ENCODE peak calls at places on chromosomes 7 and 10, in seven cellular contexts. One of them, this sample, is unnamed.
A peak's percentile ranks its signal among the peaks of the same experiment; 100 is the strongest.

GRCh38 chr7:2313450-2314208 is 612 bp downstream of the SNX8 start:
- DNase-seq in transverse colon: peak; percentile 35
- DNase-seq in A673: peak; percentile 21
- DNase-seq in heart left ventricle: no peak
- DNase-seq in AG04450: no peak
- DNase-seq in ascending aorta: no peak
- DNase-seq in PC-9: no peak
- DNase-seq in this sample: no peak

GRCh38 chr7:44145419-44145968 is 4.4 kb upstream of the MYL7 start:
- DNase-seq in transverse colon: no peak
- DNase-seq in A673: no peak
- DNase-seq in heart left ventricle: no peak
- DNase-seq in AG04450: no peak
- DNase-seq in ascending aorta: no peak
- DNase-seq in PC-9: no peak
- DNase-seq in this sample: no peak

GRCh38 chr10:97086530-97086929 is 99.2 kb downstream of the SLIT1 start:
- DNase-seq in transverse colon: no peak
- DNase-seq in A673: no peak
- DNase-seq in heart left ventricle: no peak
- DNase-seq in AG04450: no peak
- DNase-seq in ascending aorta: no peak
- DNase-seq in PC-9: no peak
- DNase-seq in this sample: no peak

GRCh38 chr7:18019562-18019961 is 8.1 kb downstream of the PRPS1L1 start:
- DNase-seq in transverse colon: no peak
- DNase-seq in A673: peak; percentile 79
- DNase-seq in heart left ventricle: no peak
- DNase-seq in AG04450: no peak
- DNase-seq in ascending aorta: no peak
- DNase-seq in PC-9: peak; percentile 76
- DNase-seq in this sample: no peak

GRCh38 chr7:152544481-152544927 is 108.7 kb upstream of the KMT2C start:
- DNase-seq in transverse colon: no peak
- DNase-seq in A673: no peak
- DNase-seq in heart left ventricle: no peak
- DNase-seq in AG04450: no peak
- DNase-seq in ascending aorta: no peak
- DNase-seq in PC-9: no peak
- DNase-seq in this sample: no peak

GRCh38 chr10:15504101-15504840 is 133.2 kb upstream of the FAM171A1 start:
- DNase-seq in transverse colon: no peak
- DNase-seq in A673: peak; percentile 39
- DNase-seq in heart left ventricle: no peak
- DNase-seq in AG04450: no peak
- DNase-seq in ascending aorta: no peak
- DNase-seq in PC-9: no peak
- DNase-seq in this sample: no peak

GRCh38 chr7:22624781-22625180 is 102.2 kb upstream of the IL6 start:
- DNase-seq in transverse colon: no peak
- DNase-seq in A673: no peak
- DNase-seq in heart left ventricle: no peak
- DNase-seq in AG04450: no peak
- DNase-seq in ascending aorta: no peak
- DNase-seq in PC-9: no peak
- DNase-seq in this sample: no peak

GRCh38 chr10:130195746-130196294 is 59.6 kb downstream of the GLRX3 start:
- DNase-seq in transverse colon: no peak
- DNase-seq in A673: no peak
- DNase-seq in heart left ventricle: no peak
- DNase-seq in AG04450: no peak
- DNase-seq in ascending aorta: no peak
- DNase-seq in PC-9: no peak
- DNase-seq in this sample: no peak

GRCh38 chr10:125235093-125236069 is 75.0 kb upstream of the CTBP2 start:
- DNase-seq in transverse colon: no peak
- DNase-seq in A673: no peak
- DNase-seq in heart left ventricle: no peak
- DNase-seq in AG04450: no peak
- DNase-seq in ascending aorta: no peak
- DNase-seq in PC-9: no peak
- DNase-seq in this sample: no peak

GRCh38 chr10:100788027-100788900 is 42.9 kb downstream of the PAX2 start:
- DNase-seq in transverse colon: no peak
- DNase-seq in A673: no peak
- DNase-seq in heart left ventricle: no peak
- DNase-seq in AG04450: no peak
- DNase-seq in ascending aorta: no peak
- DNase-seq in PC-9: no peak
- DNase-seq in this sample: no peak

GRCh38 chr7:16889851-16890443 is 8.2 kb upstream of the AGR3 start:
- DNase-seq in transverse colon: no peak
- DNase-seq in A673: no peak
- DNase-seq in heart left ventricle: no peak
- DNase-seq in AG04450: no peak
- DNase-seq in ascending aorta: no peak
- DNase-seq in PC-9: no peak
- DNase-seq in this sample: no peak

GRCh38 chr7:45661302-45661995 is 87.3 kb downstream of the ADCY1 start:
- DNase-seq in transverse colon: no peak
- DNase-seq in A673: no peak
- DNase-seq in heart left ventricle: no peak
- DNase-seq in AG04450: no peak
- DNase-seq in ascending aorta: no peak
- DNase-seq in PC-9: no peak
- DNase-seq in this sample: no peak

GRCh38 chr10:49158399-49158798 is 24.6 kb upstream of the FAM170B start:
- DNase-seq in transverse colon: no peak
- DNase-seq in A673: no peak
- DNase-seq in heart left ventricle: no peak
- DNase-seq in AG04450: no peak
- DNase-seq in ascending aorta: no peak
- DNase-seq in PC-9: no peak
- DNase-seq in this sample: no peak

GRCh38 chr10:10677479-10677878 is 340.2 kb upstream of the CELF2 start:
- DNase-seq in transverse colon: peak; percentile 55
- DNase-seq in A673: peak; percentile 44
- DNase-seq in heart left ventricle: peak; percentile 67
- DNase-seq in AG04450: peak; percentile 49
- DNase-seq in ascending aorta: no peak
- DNase-seq in PC-9: no peak
- DNase-seq in this sample: no peak

GRCh38 chr7:55070839-55071238 is 52.0 kb downstream of the EGFR start:
- DNase-seq in transverse colon: no peak
- DNase-seq in A673: no peak
- DNase-seq in heart left ventricle: no peak
- DNase-seq in AG04450: no peak
- DNase-seq in ascending aorta: no peak
- DNase-seq in PC-9: no peak
- DNase-seq in this sample: no peak

GRCh38 chr7:77838929-77839491 is 40.4 kb downstream of the PHTF2 start:
- DNase-seq in transverse colon: no peak
- DNase-seq in A673: peak; percentile 17
- DNase-seq in heart left ventricle: no peak
- DNase-seq in AG04450: no peak
- DNase-seq in ascending aorta: no peak
- DNase-seq in PC-9: no peak
- DNase-seq in this sample: no peak

GRCh38 chr7:107165341-107165740 is 3.5 kb upstream of the HBP1 start:
- DNase-seq in transverse colon: no peak
- DNase-seq in A673: no peak
- DNase-seq in heart left ventricle: no peak
- DNase-seq in AG04450: no peak
- DNase-seq in ascending aorta: no peak
- DNase-seq in PC-9: no peak
- DNase-seq in this sample: no peak

GRCh38 chr7:44561962-44562621 is 11.6 kb downstream of the DDX56 start:
- DNase-seq in transverse colon: peak; percentile 73
- DNase-seq in A673: peak; percentile 50
- DNase-seq in heart left ventricle: no peak
- DNase-seq in AG04450: no peak
- DNase-seq in ascending aorta: no peak
- DNase-seq in PC-9: peak; percentile 72
- DNase-seq in this sample: no peak

GRCh38 chr10:29805134-29805691 is 170.4 kb upstream of the SVIL start:
- DNase-seq in transverse colon: no peak
- DNase-seq in A673: no peak
- DNase-seq in heart left ventricle: no peak
- DNase-seq in AG04450: no peak
- DNase-seq in ascending aorta: no peak
- DNase-seq in PC-9: peak; percentile 35
- DNase-seq in this sample: no peak

DNA sequence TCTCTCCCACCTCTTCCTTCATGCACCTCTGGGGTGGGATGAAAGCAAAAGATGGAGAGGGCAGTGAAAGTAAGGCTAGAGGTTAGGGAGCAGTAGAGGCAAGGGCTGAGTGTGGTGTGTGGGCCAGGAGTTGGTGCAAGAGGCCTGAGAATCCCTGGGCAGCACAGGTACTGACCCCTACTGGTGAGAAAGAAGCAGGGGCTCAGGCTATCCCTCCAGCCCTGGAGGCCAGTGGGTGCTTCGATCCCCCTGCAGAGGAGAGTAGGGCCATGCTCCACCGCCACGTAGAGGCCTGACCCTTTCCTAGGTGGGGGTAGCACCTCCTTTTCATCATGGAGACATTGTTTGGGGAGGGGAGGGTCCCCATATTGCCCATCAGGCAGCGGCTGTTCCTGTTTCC is 9.8 kb downstream of the CDHR1 start:
- DNase-seq in transverse colon: no peak
- DNase-seq in A673: no peak
- DNase-seq in heart left ventricle: no peak
- DNase-seq in AG04450: no peak
- DNase-seq in ascending aorta: no peak
- DNase-seq in PC-9: no peak
- DNase-seq in this sample: no peak
- TF ChIP-seq CTCF in transverse colon: peak; percentile 40
- TF ChIP-seq CTCF in A673: peak; percentile 35
- TF ChIP-seq CTCF in heart left ventricle: no peak
- TF ChIP-seq CTCF in AG04450: peak; percentile 27
- TF ChIP-seq CTCF in ascending aorta: no peak
- TF ChIP-seq CTCF in PC-9: peak; percentile 43
- TF ChIP-seq CTCF in this sample: peak; percentile 47

GRCh38 chr10:32982293-32982709 is 24.3 kb upstream of the ITGB1 start:
- DNase-seq in transverse colon: no peak
- DNase-seq in A673: no peak
- DNase-seq in heart left ventricle: no peak
- DNase-seq in AG04450: peak; percentile 74
- DNase-seq in ascending aorta: no peak
- DNase-seq in PC-9: peak; percentile 67
- DNase-seq in this sample: no peak

GRCh38 chr10:32981760-32982159 is 23.7 kb upstream of the ITGB1 start:
- DNase-seq in transverse colon: peak; percentile 77
- DNase-seq in A673: no peak
- DNase-seq in heart left ventricle: peak; percentile 73
- DNase-seq in AG04450: no peak
- DNase-seq in ascending aorta: no peak
- DNase-seq in PC-9: peak; percentile 84
- DNase-seq in this sample: no peak

GRCh38 chr10:32979041-32979440 is 21.0 kb upstream of the ITGB1 start:
- DNase-seq in transverse colon: no peak
- DNase-seq in A673: no peak
- DNase-seq in heart left ventricle: no peak
- DNase-seq in AG04450: no peak
- DNase-seq in ascending aorta: no peak
- DNase-seq in PC-9: no peak
- DNase-seq in this sample: no peak

GRCh38 chr10:32980558-32981468 is 22.8 kb upstream of the ITGB1 start:
- DNase-seq in transverse colon: peak; percentile 92
- DNase-seq in A673: peak; percentile 90
- DNase-seq in heart left ventricle: peak; percentile 93
- DNase-seq in AG04450: peak; percentile 97
- DNase-seq in ascending aorta: peak; percentile 92
- DNase-seq in PC-9: peak; percentile 92
- DNase-seq in this sample: peak; percentile 73

GRCh38 chr10:32980242-32980557 is 22.2 kb upstream of the ITGB1 start:
- DNase-seq in transverse colon: no peak
- DNase-seq in A673: no peak
- DNase-seq in heart left ventricle: no peak
- DNase-seq in AG04450: no peak
- DNase-seq in ascending aorta: no peak
- DNase-seq in PC-9: no peak
- DNase-seq in this sample: no peak
- H3K27ac ChIP-seq in transverse colon: peak overlapping the region; percentile 94
- H3K27ac ChIP-seq in A673: peak overlapping the region; percentile 54
- H3K27ac ChIP-seq in heart left ventricle: peak overlapping the region; percentile 90
- H3K27ac ChIP-seq in AG04450: peak overlapping the region; percentile 99
- H3K27ac ChIP-seq in ascending aorta: peak overlapping the region; percentile 96
- H3K27ac ChIP-seq in PC-9: peak overlapping the region; percentile 98
- H3K27ac ChIP-seq in this sample: peak overlapping the region; percentile 93

GRCh38 chr10:132359305-132360040 is 27.5 kb downstream of the LRRC27 start:
- DNase-seq in transverse colon: no peak
- DNase-seq in A673: no peak
- DNase-seq in heart left ventricle: no peak
- DNase-seq in AG04450: no peak
- DNase-seq in ascending aorta: no peak
- DNase-seq in PC-9: no peak
- DNase-seq in this sample: no peak
- TF ChIP-seq CTCF in transverse colon: no peak
- TF ChIP-seq CTCF in A673: no peak
- TF ChIP-seq CTCF in heart left ventricle: no peak
- TF ChIP-seq CTCF in AG04450: no peak
- TF ChIP-seq CTCF in ascending aorta: no peak
- TF ChIP-seq CTCF in PC-9: peak; percentile 17
- TF ChIP-seq CTCF in this sample: no peak

GRCh38 chr7:7977774-7978173 is 9.2 kb downstream of the GLCCI1 start:
- DNase-seq in transverse colon: no peak
- DNase-seq in A673: no peak
- DNase-seq in heart left ventricle: no peak
- DNase-seq in AG04450: no peak
- DNase-seq in ascending aorta: no peak
- DNase-seq in PC-9: no peak
- DNase-seq in this sample: no peak

GRCh38 chr7:7976677-7977076 is 8.1 kb downstream of the GLCCI1 start:
- DNase-seq in transverse colon: no peak
- DNase-seq in A673: no peak
- DNase-seq in heart left ventricle: no peak
- DNase-seq in AG04450: no peak
- DNase-seq in ascending aorta: no peak
- DNase-seq in PC-9: no peak
- DNase-seq in this sample: no peak

GRCh38 chr7:7980134-7980533 is 11.5 kb downstream of the GLCCI1 start:
- DNase-seq in transverse colon: no peak
- DNase-seq in A673: no peak
- DNase-seq in heart left ventricle: no peak
- DNase-seq in AG04450: no peak
- DNase-seq in ascending aorta: no peak
- DNase-seq in PC-9: no peak
- DNase-seq in this sample: no peak

GRCh38 chr7:7979556-7979955 is 11.0 kb downstream of the GLCCI1 start:
- DNase-seq in transverse colon: no peak
- DNase-seq in A673: no peak
- DNase-seq in heart left ventricle: no peak
- DNase-seq in AG04450: no peak
- DNase-seq in ascending aorta: no peak
- DNase-seq in PC-9: no peak
- DNase-seq in this sample: no peak

DNA sequence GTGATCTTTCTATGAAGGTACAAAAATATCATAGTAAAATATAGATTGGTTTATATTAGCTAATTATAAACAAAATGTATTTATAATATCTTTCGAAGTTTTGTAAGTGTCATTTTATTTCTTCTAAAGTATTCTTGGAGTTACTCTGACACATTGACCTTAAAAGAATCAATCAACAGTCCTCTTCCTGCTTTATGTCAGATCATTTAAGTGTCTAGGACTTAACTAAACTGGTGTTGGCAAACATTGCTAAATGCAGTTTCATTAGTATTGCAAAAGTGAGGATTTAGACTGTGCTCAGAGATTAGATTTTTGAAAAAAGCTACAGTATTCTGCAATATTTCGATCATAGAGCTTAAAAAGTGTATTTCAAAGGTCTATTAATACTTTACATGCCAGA is 10.3 kb downstream of the GLCCI1 start:
- DNase-seq in transverse colon: no peak
- DNase-seq in A673: peak; percentile 3
- DNase-seq in heart left ventricle: no peak
- DNase-seq in AG04450: no peak
- DNase-seq in ascending aorta: no peak
- DNase-seq in PC-9: no peak
- DNase-seq in this sample: no peak
- H3K27ac ChIP-seq in transverse colon: no peak overlapping the region
- H3K27ac ChIP-seq in A673: no peak overlapping the region
- H3K27ac ChIP-seq in heart left ventricle: no peak overlapping the region
- H3K27ac ChIP-seq in AG04450: no peak overlapping the region
- H3K27ac ChIP-seq in ascending aorta: no peak overlapping the region
- H3K27ac ChIP-seq in PC-9: peak overlapping the region; percentile 20
- H3K27ac ChIP-seq in this sample: no peak overlapping the region

This sample was measured in esophagus squamous epithelium.